ENCODE peak calls at places on chromosomes 2 and 18, in six cellular contexts. F is omental fat pad, A is heart left ventricle, D is GM12864, K is pancreas, E is HFFc6. Z is an unnamed sample.

GRCh38 chr2:34340307-34340706 is 741.2 kb upstream of the FAM98A start:
- DNase-seq in F (no peak), A (no peak), D (no peak), K (no peak), E (no peak), Z (no peak)

GRCh38 chr2:25331686-25332365 is 9.9 kb downstream of the DNMT3A start:
- DNase-seq in F (no peak), A (peak; percentile 47), D (no peak), K (no peak), E (no peak), Z (no peak)

GRCh38 chr2:196170681-196171247 is 614 bp downstream of the STK17B start:
- DNase-seq in F (no peak), A (peak; percentile 47), D (no peak), K (peak; percentile 31), E (peak; percentile 51), Z (no peak)

GRCh38 chr18:46536215-46536874 is 120.7 kb downstream of the LOXHD1 start:
- DNase-seq in F (no peak), A (no peak), D (no peak), K (no peak), E (no peak), Z (no peak)

GRCh38 chr2:209637293-209637692 is 134.3 kb upstream of the UNC80 start:
- DNase-seq in F (no peak), A (no peak), D (no peak), K (no peak), E (no peak), Z (no peak)

GRCh38 chr2:38602136-38602731 is 494 bp downstream of the HNRNPLL start:
- DNase-seq in F (no peak), A (peak; percentile 39), D (no peak), K (peak; percentile 45), E (no peak), Z (peak; percentile 67)

GRCh38 chr2:168545439-168546082 is 89.5 kb downstream of the CERS6 start:
- DNase-seq in F (no peak), A (peak; percentile 61), D (no peak), K (no peak), E (peak; percentile 77), Z (no peak)

GRCh38 chr2:10588911-10589310 is 100.9 kb downstream of the NOL10 start:
- DNase-seq in F (no peak), A (no peak), D (no peak), K (no peak), E (no peak), Z (no peak)

DNA sequence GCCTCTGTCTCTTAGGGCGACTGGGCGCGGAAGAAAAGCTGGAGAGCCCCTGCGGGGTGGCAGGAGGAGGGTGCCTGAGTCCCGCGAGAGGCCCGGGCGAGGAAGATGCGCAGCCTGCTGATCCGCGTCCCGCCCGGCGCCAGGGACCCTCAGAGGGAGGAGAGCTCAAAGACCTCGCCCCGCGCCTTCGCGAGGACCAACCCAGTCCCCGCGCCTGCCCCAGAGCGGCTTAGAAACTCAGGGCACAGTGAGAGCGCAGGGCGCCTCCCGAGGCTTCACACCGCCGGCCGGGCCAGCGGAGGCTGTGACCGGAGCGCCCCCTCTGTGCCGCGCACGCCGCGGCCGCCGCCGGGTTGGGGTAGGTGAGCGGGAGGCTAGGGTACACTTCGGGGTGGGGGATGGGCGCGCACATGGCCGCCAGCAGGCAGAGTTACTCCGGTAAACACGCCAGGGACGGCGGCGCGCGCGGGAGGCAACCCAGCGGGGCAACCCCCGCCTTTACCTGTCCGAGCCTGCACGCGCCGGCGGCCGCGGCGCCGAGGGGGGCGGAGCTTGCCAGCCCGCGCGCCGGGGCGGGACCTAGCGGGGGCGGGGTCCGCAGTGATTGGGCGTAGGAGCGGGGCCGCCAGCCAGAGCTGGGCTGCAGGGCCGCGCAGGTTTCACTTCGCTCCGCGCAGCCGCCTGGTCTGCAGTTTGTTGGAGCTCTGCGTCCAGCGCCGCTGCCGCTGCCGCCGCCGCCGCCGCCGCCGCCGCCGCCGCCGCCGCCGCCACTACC is at the start of gene BCL2L11:
- DNase-seq in F (peak; percentile 66), A (peak; percentile 91), D (peak; percentile 69), K (peak; percentile 95), E (peak; percentile 74), Z (peak; percentile 90)
- TF ChIP-seq CTCF in F (no peak), A (peak; percentile 22), D (peak; percentile 21), K (no peak), E (peak; percentile 18), Z (no peak)

DNA sequence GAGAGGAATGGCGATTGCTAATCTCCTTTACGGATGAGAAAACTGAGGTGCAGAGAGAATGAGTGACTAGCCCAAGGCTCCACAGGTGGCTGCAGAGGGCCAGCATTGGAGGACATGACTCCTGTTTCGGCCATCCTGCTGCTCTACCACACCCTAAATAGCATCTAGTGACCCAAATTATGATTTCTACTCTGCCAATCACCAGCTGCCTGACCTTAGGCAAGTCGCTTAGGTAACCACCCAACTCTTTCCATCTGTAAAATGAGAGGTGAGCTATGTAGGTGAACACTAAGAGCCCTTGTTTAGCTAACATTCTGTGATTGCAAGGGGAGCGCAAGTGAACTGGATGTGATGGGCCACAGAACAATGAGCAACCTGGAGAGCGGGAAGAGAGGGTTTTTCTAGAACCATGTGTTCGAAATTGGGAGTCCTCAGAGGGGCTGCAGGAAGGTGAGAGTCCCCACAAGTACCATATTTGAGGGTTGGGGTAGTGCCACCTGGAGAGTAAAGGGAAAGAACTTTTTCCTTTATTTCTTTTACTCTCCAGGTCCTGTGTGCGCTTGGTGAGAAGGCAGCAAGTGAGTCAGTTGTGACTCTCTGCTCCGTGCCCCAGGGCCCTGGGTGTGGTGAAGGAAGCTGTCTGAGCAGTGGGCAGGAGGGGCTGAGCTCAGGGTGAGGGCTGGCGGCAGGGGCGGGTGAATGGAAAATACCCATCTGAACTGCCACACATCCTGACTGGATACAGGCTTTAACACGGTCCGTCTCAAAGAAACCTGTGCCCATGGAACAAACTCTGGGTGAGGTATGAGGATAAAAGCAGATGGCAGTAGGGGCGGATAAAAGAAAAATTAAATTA is 2.4 kb downstream of the CYP27C1 start:
- DNase-seq in F (no peak), A (no peak), D (no peak), K (no peak), E (peak; percentile 59), Z (no peak)
- TF ChIP-seq CTCF in F (no peak), A (no peak), D (no peak), K (no peak), E (no peak), Z (no peak)

GRCh38 chr2:85770369-85770768 is 16.6 kb downstream of the ATOH8 start:
- DNase-seq in F (no peak), A (no peak), D (no peak), K (no peak), E (no peak), Z (no peak)

GRCh38 chr2:85769236-85769986 is 15.6 kb downstream of the ATOH8 start:
- DNase-seq in F (no peak), A (no peak), D (no peak), K (no peak), E (no peak), Z (no peak)

GRCh38 chr2:85770786-85771409 is 17.1 kb downstream of the ATOH8 start:
- DNase-seq in F (no peak), A (no peak), D (no peak), K (no peak), E (no peak), Z (no peak)

GRCh38 chr2:85768713-85769112 is 14.9 kb downstream of the ATOH8 start:
- DNase-seq in F (no peak), A (peak; percentile 89), D (no peak), K (no peak), E (no peak), Z (peak; percentile 69)

GRCh38 chr2:85769987-85770362 is 16.2 kb downstream of the ATOH8 start:
- DNase-seq in F (no peak), A (no peak), D (no peak), K (no peak), E (no peak), Z (no peak)
- TF ChIP-seq CTCF in F (no peak), A (no peak), D (no peak), K (no peak), E (no peak), Z (peak; percentile 15)

DNA sequence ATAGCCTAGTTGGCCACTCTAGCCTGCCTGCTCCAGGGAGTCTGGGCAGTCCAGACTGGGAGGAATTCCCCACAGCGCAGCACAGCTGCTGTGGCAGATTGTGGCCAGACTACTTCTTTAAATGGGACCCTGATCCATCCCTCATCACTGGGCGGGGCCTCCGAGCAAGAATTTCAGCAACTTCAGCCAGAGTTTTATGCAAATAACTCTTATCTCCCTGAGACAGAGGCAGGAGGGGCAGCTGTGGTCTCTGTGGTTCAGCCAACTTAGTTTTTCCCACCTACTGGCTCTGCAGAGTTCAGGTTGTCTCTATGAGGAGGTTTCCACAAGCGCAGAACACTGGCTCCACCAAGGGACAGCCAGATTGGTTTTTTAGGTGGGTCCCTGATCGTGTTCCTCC is 1583.2 kb downstream of the SUCLG1 start:
- DNase-seq in F (no peak), A (no peak), D (no peak), K (no peak), E (no peak), Z (no peak)
- TF ChIP-seq CTCF in F (no peak), A (no peak), D (no peak), K (no peak), E (no peak), Z (no peak)

GRCh38 chr2:240388471-240389301 is 46.8 kb upstream of the GPC1 start:
- DNase-seq in F (no peak), A (peak; percentile 23), D (no peak), K (no peak), E (no peak), Z (no peak)

GRCh38 chr2:240387325-240387668 is 48.2 kb upstream of the GPC1 start:
- DNase-seq in F (no peak), A (no peak), D (no peak), K (no peak), E (no peak), Z (no peak)

GRCh38 chr2:240389302-240389805 is 46.1 kb upstream of the GPC1 start:
- DNase-seq in F (no peak), A (peak; percentile 10), D (no peak), K (no peak), E (no peak), Z (no peak)

GRCh38 chr2:240386321-240386720 is 49.1 kb upstream of the GPC1 start:
- DNase-seq in F (no peak), A (peak; percentile 4), D (no peak), K (no peak), E (no peak), Z (no peak)

DNA sequence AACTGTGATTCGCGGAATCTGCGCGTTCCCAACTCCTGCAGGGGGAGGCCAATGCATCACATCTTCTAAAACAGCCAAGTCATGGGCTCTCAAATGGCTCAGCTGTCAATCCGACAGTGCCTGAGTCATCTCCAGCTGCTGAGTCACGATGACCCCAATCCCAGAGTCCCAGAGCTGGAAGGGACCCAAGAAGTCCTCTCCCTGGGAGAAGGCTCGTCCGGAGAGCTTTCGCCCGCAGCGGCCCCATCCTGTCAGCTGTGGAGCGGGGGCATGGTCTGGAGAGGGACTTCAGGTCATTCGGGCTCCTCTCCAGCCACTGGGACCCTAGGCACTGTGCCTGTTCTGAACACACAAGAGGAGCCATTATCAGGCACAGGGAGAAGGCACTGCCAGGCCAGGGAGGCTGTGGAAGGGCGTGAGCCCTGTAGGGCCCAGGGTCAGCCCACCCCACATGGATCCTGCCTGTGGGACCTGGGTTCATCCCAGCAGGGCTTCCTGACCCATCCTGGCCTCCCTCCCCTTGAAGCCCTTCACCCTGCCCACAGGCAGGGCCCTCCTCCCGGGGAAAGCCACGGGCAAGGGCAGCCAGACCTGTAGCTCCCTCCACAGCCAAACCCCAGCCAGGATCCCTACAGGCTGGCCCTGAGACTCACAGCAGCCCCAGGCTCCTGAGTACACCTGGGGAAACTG is 47.6 kb upstream of the GPC1 start:
- DNase-seq in F (peak; percentile 47), A (peak; percentile 86), D (no peak), K (no peak), E (peak; percentile 98), Z (no peak)
- TF ChIP-seq CTCF in F (no peak), A (no peak), D (no peak), K (no peak), E (no peak), Z (no peak)